ENCODE peak calls at places on chromosomes 4 and X, in four cellular contexts. One of them, this sample, is unnamed.

GRCh38 chrX:107673933-107674479 is 45.7 kb downstream of the PRPS1 start:
- DNase-seq in breast epithelium: peak; percentile 92
- DNase-seq in Karpas-422: peak; percentile 90
- DNase-seq in transverse colon: peak; percentile 88
- DNase-seq in this sample: peak; percentile 77

GRCh38 chr4:2337131-2337723 is 75.3 kb upstream of the MXD4 start:
- DNase-seq in breast epithelium: peak; percentile 5
- DNase-seq in Karpas-422: no peak
- DNase-seq in transverse colon: no peak
- DNase-seq in this sample: no peak

GRCh38 chr4:93771640-93772411 is 56.7 kb upstream of the ATOH1 start:
- DNase-seq in breast epithelium: no peak
- DNase-seq in Karpas-422: no peak
- DNase-seq in transverse colon: no peak
- DNase-seq in this sample: no peak

GRCh38 chr4:139219450-139220055 is 42.5 kb upstream of the ELF2 start:
- DNase-seq in breast epithelium: no peak
- DNase-seq in Karpas-422: no peak
- DNase-seq in transverse colon: no peak
- DNase-seq in this sample: no peak

GRCh38 chrX:66030505-66031317 is 9.2 kb downstream of the VSIG4 start:
- DNase-seq in breast epithelium: no peak
- DNase-seq in Karpas-422: peak; percentile 64
- DNase-seq in transverse colon: peak; percentile 25
- DNase-seq in this sample: no peak

GRCh38 chr4:63080929-63081328 is 1328.3 kb downstream of the TECRL start:
- DNase-seq in breast epithelium: no peak
- DNase-seq in Karpas-422: no peak
- DNase-seq in transverse colon: no peak
- DNase-seq in this sample: no peak

GRCh38 chr4:87497141-87497540 is 32.0 kb downstream of the SPARCL1 start:
- DNase-seq in breast epithelium: no peak
- DNase-seq in Karpas-422: peak; percentile 76
- DNase-seq in transverse colon: no peak
- DNase-seq in this sample: no peak

GRCh38 chrX:151902813-151903591 is 9.7 kb upstream of the MAGEA4 start:
- DNase-seq in breast epithelium: peak; percentile 28
- DNase-seq in Karpas-422: no peak
- DNase-seq in transverse colon: peak; percentile 28
- DNase-seq in this sample: no peak

GRCh38 chr4:62431513-62431912 is 1231.4 kb downstream of the ADGRL3 start:
- DNase-seq in breast epithelium: no peak
- DNase-seq in Karpas-422: no peak
- DNase-seq in transverse colon: no peak
- DNase-seq in this sample: no peak

GRCh38 chrX:110210417-110211139 is 107.3 kb downstream of the AMMECR1 start:
- DNase-seq in breast epithelium: no peak
- DNase-seq in Karpas-422: no peak
- DNase-seq in transverse colon: no peak
- DNase-seq in this sample: no peak

GRCh38 chr4:151238477-151238876 is 38.5 kb upstream of the PRSS48 start:
- DNase-seq in breast epithelium: no peak
- DNase-seq in Karpas-422: no peak
- DNase-seq in transverse colon: no peak
- DNase-seq in this sample: no peak

GRCh38 chr4:102473476-102473875 is 27.7 kb upstream of the NFKB1 start:
- DNase-seq in breast epithelium: no peak
- DNase-seq in Karpas-422: no peak
- DNase-seq in transverse colon: no peak
- DNase-seq in this sample: no peak

GRCh38 chr4:102478186-102478585 is 23.0 kb upstream of the NFKB1 start:
- DNase-seq in breast epithelium: no peak
- DNase-seq in Karpas-422: no peak
- DNase-seq in transverse colon: no peak
- DNase-seq in this sample: no peak

GRCh38 chr4:102472441-102473013 is 28.6 kb upstream of the NFKB1 start:
- DNase-seq in breast epithelium: no peak
- DNase-seq in Karpas-422: no peak
- DNase-seq in transverse colon: no peak
- DNase-seq in this sample: no peak

GRCh38 chr4:102474736-102475504 is 26.2 kb upstream of the NFKB1 start:
- DNase-seq in breast epithelium: no peak
- DNase-seq in Karpas-422: no peak
- DNase-seq in transverse colon: no peak
- DNase-seq in this sample: no peak

DNA sequence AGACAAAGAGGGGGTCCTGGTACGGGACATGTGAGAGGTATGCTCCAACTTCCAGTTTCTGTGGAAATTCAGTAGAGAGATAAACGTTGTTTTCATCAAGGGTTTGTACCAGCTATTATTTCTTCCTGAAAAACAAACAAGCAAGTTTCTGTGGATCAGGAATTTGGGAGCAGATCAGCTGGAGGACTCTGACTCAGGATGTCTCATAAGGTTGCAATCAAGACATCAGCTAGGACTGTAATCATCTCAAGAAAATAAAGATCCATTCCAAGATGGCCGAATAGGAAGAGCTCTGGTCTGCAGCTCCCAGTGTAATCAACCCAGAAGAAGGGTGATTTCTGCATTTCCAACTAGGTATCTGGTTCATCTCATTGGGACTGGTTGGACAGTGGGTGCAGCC is 23.5 kb upstream of the NFKB1 start:
- DNase-seq in breast epithelium: no peak
- DNase-seq in Karpas-422: no peak
- DNase-seq in transverse colon: no peak
- DNase-seq in this sample: no peak
- H3K9me3 ChIP-seq in breast epithelium: peaks cover 20% of the 10 kb centered on the region
- H3K9me3 ChIP-seq in Karpas-422: no peaks in the 10 kb centered on the region
- H3K9me3 ChIP-seq in transverse colon: no peaks in the 10 kb centered on the region
- H3K9me3 ChIP-seq in this sample: no peaks in the 10 kb centered on the region

GRCh38 chr4:10006236-10006603 is 15.1 kb downstream of the SLC2A9 start:
- DNase-seq in breast epithelium: peak; percentile 87
- DNase-seq in Karpas-422: peak; percentile 62
- DNase-seq in transverse colon: peak; percentile 67
- DNase-seq in this sample: no peak
- H3K9me3 ChIP-seq in breast epithelium: no peaks in the 10 kb centered on the region
- H3K9me3 ChIP-seq in Karpas-422: no peaks in the 10 kb centered on the region
- H3K9me3 ChIP-seq in transverse colon: no peaks in the 10 kb centered on the region
- H3K9me3 ChIP-seq in this sample: no peaks in the 10 kb centered on the region

GRCh38 chrX:153513265-153513664 is 4.2 kb upstream of the ATP2B3 start:
- DNase-seq in breast epithelium: no peak
- DNase-seq in Karpas-422: no peak
- DNase-seq in transverse colon: no peak
- DNase-seq in this sample: no peak
- H3K9me3 ChIP-seq in breast epithelium: no peaks in the 10 kb centered on the region
- H3K9me3 ChIP-seq in Karpas-422: no peaks in the 10 kb centered on the region
- H3K9me3 ChIP-seq in transverse colon: no peaks in the 10 kb centered on the region
- H3K9me3 ChIP-seq in this sample: no peaks in the 10 kb centered on the region

DNA sequence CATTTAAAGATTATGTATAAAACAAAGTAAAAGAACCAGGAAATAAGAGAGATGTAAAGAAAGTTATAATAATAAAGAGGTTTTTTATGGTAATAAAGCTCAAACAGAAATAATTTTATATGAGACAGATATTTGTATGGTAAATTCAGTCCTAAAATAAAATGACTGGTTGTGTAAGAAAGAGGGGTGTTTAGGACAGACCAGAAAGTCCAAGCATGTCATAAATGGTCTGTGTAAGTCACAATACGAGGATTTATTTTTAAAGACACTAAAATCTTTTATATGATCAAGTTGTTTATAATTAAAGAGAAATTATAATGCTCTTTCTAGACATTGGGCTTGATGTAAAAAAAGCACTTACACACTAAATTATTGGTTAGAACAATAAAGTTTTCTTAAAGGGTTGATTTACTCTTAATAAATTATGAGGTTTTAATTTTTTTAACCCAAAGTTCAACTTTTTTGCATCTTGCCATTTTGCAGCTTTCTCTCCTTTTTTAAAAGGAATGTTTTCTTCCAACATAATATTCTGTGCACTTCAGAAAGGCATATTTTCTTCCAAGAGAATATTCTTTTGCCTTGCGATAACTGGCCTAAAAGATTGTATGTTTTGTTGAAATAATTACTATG is 61.9 kb upstream of the TCEAL2 start:
- DNase-seq in breast epithelium: no peak
- DNase-seq in Karpas-422: no peak
- DNase-seq in transverse colon: no peak
- DNase-seq in this sample: no peak
- H3K9me3 ChIP-seq in breast epithelium: peaks cover 7% of the 10 kb centered on the region
- H3K9me3 ChIP-seq in Karpas-422: no peaks in the 10 kb centered on the region
- H3K9me3 ChIP-seq in transverse colon: no peaks in the 10 kb centered on the region
- H3K9me3 ChIP-seq in this sample: no peaks in the 10 kb centered on the region

GRCh38 chr4:174870311-174870710 is 41.3 kb upstream of the GLRA3 start:
- DNase-seq in breast epithelium: no peak
- DNase-seq in Karpas-422: no peak
- DNase-seq in transverse colon: no peak
- DNase-seq in this sample: no peak

GRCh38 chr4:174867893-174868292 is 38.8 kb upstream of the GLRA3 start:
- DNase-seq in breast epithelium: no peak
- DNase-seq in Karpas-422: no peak
- DNase-seq in transverse colon: no peak
- DNase-seq in this sample: no peak

GRCh38 chr4:174869334-174869733 is 40.3 kb upstream of the GLRA3 start:
- DNase-seq in breast epithelium: no peak
- DNase-seq in Karpas-422: no peak
- DNase-seq in transverse colon: no peak
- DNase-seq in this sample: no peak

GRCh38 chr4:174864031-174864430 is 35.0 kb upstream of the GLRA3 start:
- DNase-seq in breast epithelium: no peak
- DNase-seq in Karpas-422: no peak
- DNase-seq in transverse colon: no peak
- DNase-seq in this sample: no peak

GRCh38 chr4:174865418-174865985 is 36.5 kb upstream of the GLRA3 start:
- DNase-seq in breast epithelium: no peak
- DNase-seq in Karpas-422: no peak
- DNase-seq in transverse colon: no peak
- DNase-seq in this sample: no peak
- H3K9me3 ChIP-seq in breast epithelium: no peaks in the 10 kb centered on the region
- H3K9me3 ChIP-seq in Karpas-422: no peaks in the 10 kb centered on the region
- H3K9me3 ChIP-seq in transverse colon: no peaks in the 10 kb centered on the region
- H3K9me3 ChIP-seq in this sample: no peaks in the 10 kb centered on the region

GRCh38 chr4:168972601-168973000 is 37.5 kb downstream of the CBR4 start:
- DNase-seq in breast epithelium: no peak
- DNase-seq in Karpas-422: no peak
- DNase-seq in transverse colon: no peak
- DNase-seq in this sample: no peak
- H3K9me3 ChIP-seq in breast epithelium: no peaks in the 10 kb centered on the region
- H3K9me3 ChIP-seq in Karpas-422: no peaks in the 10 kb centered on the region
- H3K9me3 ChIP-seq in transverse colon: peaks cover 19% of the 10 kb centered on the region
- H3K9me3 ChIP-seq in this sample: peaks cover 5% of the 10 kb centered on the region

DNA sequence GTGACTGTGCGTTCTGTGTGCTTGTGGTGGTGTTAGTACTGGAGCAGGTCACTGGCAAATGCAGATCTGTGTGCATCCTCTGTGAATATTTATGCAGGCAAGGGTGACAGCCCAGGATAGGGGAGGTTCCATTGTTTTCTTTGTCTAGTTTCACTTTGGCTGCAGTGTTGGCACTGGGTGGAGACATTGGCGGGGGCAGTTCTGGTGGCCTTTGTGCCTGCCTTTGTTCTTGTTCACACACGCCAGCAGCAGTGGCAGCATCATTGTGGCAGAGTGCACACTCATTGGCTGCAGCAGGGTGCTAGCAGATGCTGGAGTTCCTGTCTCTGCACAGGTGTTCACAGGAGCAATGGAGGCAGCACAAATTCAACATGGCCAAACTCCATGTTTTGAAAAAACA is 495.3 kb downstream of the UBE2NL start:
- DNase-seq in breast epithelium: no peak
- DNase-seq in Karpas-422: no peak
- DNase-seq in transverse colon: no peak
- DNase-seq in this sample: no peak
- H3K9me3 ChIP-seq in breast epithelium: no peaks in the 10 kb centered on the region
- H3K9me3 ChIP-seq in Karpas-422: peaks cover 9% of the 10 kb centered on the region
- H3K9me3 ChIP-seq in transverse colon: no peaks in the 10 kb centered on the region
- H3K9me3 ChIP-seq in this sample: no peaks in the 10 kb centered on the region

DNA sequence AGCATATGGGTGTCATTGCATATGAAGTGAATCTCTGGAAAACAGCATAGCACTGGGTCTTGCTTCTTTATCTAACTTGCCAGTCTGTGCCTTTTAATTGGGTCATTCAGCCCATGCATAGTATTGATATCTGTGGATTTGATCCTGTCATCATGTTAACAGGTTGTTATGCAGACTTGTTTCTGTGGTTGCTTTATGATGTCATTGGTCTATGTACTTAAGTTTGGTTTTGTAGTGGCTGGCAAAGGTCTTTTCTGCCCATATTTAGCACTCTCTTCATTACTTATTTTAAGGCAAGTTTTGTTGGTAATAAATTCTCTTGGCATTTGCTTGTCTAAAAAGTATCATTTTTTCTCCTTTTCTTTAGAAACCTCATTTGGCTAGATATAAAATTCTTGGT is 221.1 kb upstream of the ITM2A start:
- DNase-seq in breast epithelium: no peak
- DNase-seq in Karpas-422: no peak
- DNase-seq in transverse colon: no peak
- DNase-seq in this sample: no peak
- H3K9me3 ChIP-seq in breast epithelium: peaks cover 9% of the 10 kb centered on the region
- H3K9me3 ChIP-seq in Karpas-422: peaks cover 36% of the 10 kb centered on the region
- H3K9me3 ChIP-seq in transverse colon: no peaks in the 10 kb centered on the region
- H3K9me3 ChIP-seq in this sample: no peaks in the 10 kb centered on the region

GRCh38 chr4:19776929-19777328 is 474.8 kb upstream of the SLIT2 start:
- DNase-seq in breast epithelium: no peak
- DNase-seq in Karpas-422: no peak
- DNase-seq in transverse colon: no peak
- DNase-seq in this sample: no peak

GRCh38 chr4:19776021-19776459 is 475.7 kb upstream of the SLIT2 start:
- DNase-seq in breast epithelium: no peak
- DNase-seq in Karpas-422: no peak
- DNase-seq in transverse colon: no peak
- DNase-seq in this sample: no peak

GRCh38 chr4:19786616-19787015 is 465.1 kb upstream of the SLIT2 start:
- DNase-seq in breast epithelium: no peak
- DNase-seq in Karpas-422: no peak
- DNase-seq in transverse colon: no peak
- DNase-seq in this sample: no peak

GRCh38 chr4:19783667-19784223 is 468.0 kb upstream of the SLIT2 start:
- DNase-seq in breast epithelium: no peak
- DNase-seq in Karpas-422: no peak
- DNase-seq in transverse colon: no peak
- DNase-seq in this sample: no peak

GRCh38 chr4:19780871-19781270 is 470.8 kb upstream of the SLIT2 start:
- DNase-seq in breast epithelium: no peak
- DNase-seq in Karpas-422: no peak
- DNase-seq in transverse colon: no peak
- DNase-seq in this sample: no peak
- H3K9me3 ChIP-seq in breast epithelium: peaks cover 15% of the 10 kb centered on the region
- H3K9me3 ChIP-seq in Karpas-422: peaks cover 30% of the 10 kb centered on the region
- H3K9me3 ChIP-seq in transverse colon: peaks cover 9% of the 10 kb centered on the region
- H3K9me3 ChIP-seq in this sample: no peaks in the 10 kb centered on the region